ENCODE peak calls at places on chromosomes 1 and 21, in nine cellular contexts. B, Q, Z, D, F, Y, J, N and L are unnamed samples.
A peak's percentile ranks its signal among the peaks of the same experiment; 100 is the strongest.

GRCh38 chr1:21898326-21899155 is 38.6 kb downstream of the HSPG2 start:
- DNase-seq in F (no peak), Z (peak; percentile 65), Y (peak; percentile 43), J (no peak), Q (no peak), N (no peak), D (no peak), B (no peak), L (peak; percentile 72)

GRCh38 chr1:153888518-153888917 is 34.3 kb downstream of the GATAD2B start:
- DNase-seq in Y (no peak), Z (no peak), B (no peak), J (no peak), N (no peak), D (no peak), F (no peak), Q (no peak), L (no peak)

GRCh38 chr21:33394260-33394659 is 9.0 kb upstream of the IFNGR2 start:
- DNase-seq in B (peak; percentile 72), N (no peak), F (peak; percentile 70), Q (no peak), Y (peak; percentile 55), J (peak; percentile 39), Z (peak; percentile 29), D (peak; percentile 36), L (no peak)

GRCh38 chr1:181541947-181542346 is 58.6 kb downstream of the CACNA1E start:
- DNase-seq in Z (no peak), Y (no peak), J (no peak), B (no peak), Q (no peak), N (no peak), F (no peak), D (no peak), L (no peak)

GRCh38 chr1:37481289-37482003 is 7.1 kb downstream of the ZC3H12A start:
- DNase-seq in B (no peak), J (no peak), Y (no peak), F (no peak), Z (no peak), D (peak; percentile 13), Q (peak; percentile 46), N (no peak), L (peak; percentile 58)

GRCh38 chr1:41626146-41626545 is 141.7 kb upstream of the EDN2 start:
- DNase-seq in J (no peak), F (peak; percentile 25), Q (no peak), Y (no peak), B (no peak), N (no peak), Z (no peak), D (no peak), L (no peak)

GRCh38 chr1:240906477-240906876 is 294.5 kb upstream of the GREM2 start:
- DNase-seq in D (peak; percentile 44), B (no peak), N (peak; percentile 62), Y (no peak), J (peak; percentile 58), F (no peak), Q (no peak), Z (peak; percentile 13), L (no peak)

GRCh38 chr21:46515109-46515508 is 56.4 kb downstream of the DIP2A start:
- DNase-seq in Y (peak; percentile 75), F (peak; percentile 72), B (peak; percentile 32), D (peak; percentile 16), Q (peak; percentile 64), Z (peak; percentile 40), N (no peak), J (peak; percentile 82), L (peak; percentile 72)

GRCh38 chr1:91006113-91006908 is 15.5 kb downstream of the ZNF644 start:
- DNase-seq in J (no peak), F (no peak), D (no peak), N (no peak), Z (no peak), Q (no peak), Y (no peak), B (no peak), L (no peak)

GRCh38 chr1:181095763-181096184 is 7.3 kb downstream of the IER5 start:
- DNase-seq in Y (no peak), D (no peak), J (no peak), N (no peak), F (no peak), B (no peak), Q (no peak), Z (no peak), L (no peak)

GRCh38 chr1:90955769-90956168 is 66.1 kb downstream of the ZNF644 start:
- DNase-seq in J (no peak), Y (no peak), Q (no peak), Z (no peak), N (no peak), F (no peak), B (no peak), D (no peak), L (no peak)

GRCh38 chr1:231541842-231542241 is 13.4 kb downstream of the TSNAX start:
- DNase-seq in J (no peak), Z (peak; percentile 23), N (no peak), B (no peak), Q (no peak), Y (no peak), F (no peak), D (no peak), L (no peak)

GRCh38 chr1:153567621-153568366 is 2.1 kb upstream of the S100A2 start:
- DNase-seq in F (no peak), B (no peak), Z (no peak), Y (no peak), N (peak; percentile 39), Q (no peak), D (no peak), J (no peak), L (no peak)

GRCh38 chr1:203406446-203407045 is 55.6 kb upstream of the FMOD start:
- DNase-seq in J (no peak), Q (no peak), N (peak; percentile 47), F (peak; percentile 91), D (no peak), Y (peak; percentile 84), B (peak; percentile 65), Z (peak; percentile 59), L (peak; percentile 82)

GRCh38 chr1:100308777-100309176 is 42.8 kb downstream of the RTCA start:
- DNase-seq in Q (no peak), B (no peak), J (no peak), F (no peak), D (no peak), Y (no peak), N (no peak), Z (no peak), L (no peak)

DNA sequence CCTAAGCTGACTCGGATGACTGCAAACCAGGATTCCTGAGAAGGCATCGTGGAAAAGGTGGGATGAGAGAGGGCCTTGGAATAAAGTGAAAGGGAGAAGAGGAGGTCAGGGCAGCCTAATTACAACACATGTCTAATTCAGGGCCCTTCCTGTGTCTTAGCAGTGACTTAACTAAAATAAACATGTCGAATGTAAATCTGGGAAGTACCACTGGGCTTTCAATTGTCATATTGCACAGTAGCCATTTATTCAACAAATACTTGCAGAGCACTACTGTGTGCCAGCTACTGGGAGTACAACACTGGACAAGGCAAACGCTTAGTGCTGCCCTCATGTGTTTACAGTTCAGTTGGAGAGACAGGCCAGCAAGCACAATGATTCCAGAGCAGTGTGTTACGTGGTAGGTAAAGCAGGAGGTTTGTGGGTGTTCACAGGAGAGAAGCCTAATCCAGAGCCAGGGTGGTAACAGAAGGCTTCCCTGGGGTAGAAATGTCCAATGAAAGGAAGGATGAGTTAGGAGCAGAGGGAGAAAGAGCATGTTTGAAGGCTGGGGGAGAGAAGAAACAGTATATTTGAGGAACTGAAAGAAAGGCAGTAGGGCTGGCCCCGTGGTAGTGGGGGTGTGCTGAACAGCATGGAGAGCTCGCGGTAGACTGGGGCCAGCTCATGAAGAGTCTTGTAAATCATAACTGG is 38.0 kb upstream of the RASAL2 start:
- DNase-seq in F (no peak), N (peak; percentile 46), Z (no peak), Q (no peak), J (peak; percentile 32), D (no peak), B (no peak), Y (no peak), L (no peak)
- H3K4me1 ChIP-seq in F (no peaks in the 10 kb centered on the region), N (peaks cover 8% of the 10 kb centered on the region), Z (peaks cover 75% of the 10 kb centered on the region), Q (no peaks in the 10 kb centered on the region), J (peaks cover 32% of the 10 kb centered on the region), D (no peaks in the 10 kb centered on the region), B (peaks cover 20% of the 10 kb centered on the region), Y (peaks cover 42% of the 10 kb centered on the region), L (no peaks in the 10 kb centered on the region)

GRCh38 chr1:228089520-228090380 is 7.2 kb downstream of the ARF1 start:
- DNase-seq in D (peak; percentile 10), J (peak; percentile 25), F (peak; percentile 55), B (no peak), Q (no peak), N (no peak), Z (no peak), Y (peak; percentile 17), L (no peak)
- H3K27ac ChIP-seq in D (no peak overlapping the region), J (no peak overlapping the region), F (no peak overlapping the region), B (no peak overlapping the region), Q (peak overlapping the region; percentile 45), N (no peak overlapping the region), Z (peak overlapping the region; percentile 3), Y (no peak overlapping the region), L (peak overlapping the region; percentile 22)

GRCh38 chr1:96727860-96728259 is 6.3 kb downstream of the PTBP2 start:
- DNase-seq in Z (no peak), D (no peak), J (no peak), Q (no peak), N (no peak), F (no peak), B (no peak), Y (no peak), L (no peak)
- H3K9me3 ChIP-seq in Z (no peaks in the 10 kb centered on the region), D (no peaks in the 10 kb centered on the region), J (no peaks in the 10 kb centered on the region), Q (no peaks in the 10 kb centered on the region), N (no peaks in the 10 kb centered on the region), F (no peaks in the 10 kb centered on the region), B (no peaks in the 10 kb centered on the region), Y (no peaks in the 10 kb centered on the region), L (no peaks in the 10 kb centered on the region)

GRCh38 chr1:163826500-163826899 is 504.7 kb downstream of the NUF2 start:
- DNase-seq in D (no peak), Q (no peak), B (no peak), Z (no peak), Y (no peak), F (no peak), N (no peak), J (no peak), L (no peak)

GRCh38 chr1:163824490-163824889 is 502.7 kb downstream of the NUF2 start:
- DNase-seq in J (no peak), D (no peak), N (no peak), Q (no peak), Z (no peak), B (no peak), Y (no peak), F (no peak), L (no peak)

GRCh38 chr1:163821679-163822078 is 499.9 kb downstream of the NUF2 start:
- DNase-seq in Q (no peak), Z (no peak), F (no peak), B (no peak), N (no peak), Y (no peak), D (no peak), J (no peak), L (no peak)

GRCh38 chr1:163822933-163823511 is 501.3 kb downstream of the NUF2 start:
- DNase-seq in J (no peak), Q (no peak), N (no peak), D (no peak), B (no peak), Z (no peak), Y (no peak), F (no peak), L (no peak)

DNA sequence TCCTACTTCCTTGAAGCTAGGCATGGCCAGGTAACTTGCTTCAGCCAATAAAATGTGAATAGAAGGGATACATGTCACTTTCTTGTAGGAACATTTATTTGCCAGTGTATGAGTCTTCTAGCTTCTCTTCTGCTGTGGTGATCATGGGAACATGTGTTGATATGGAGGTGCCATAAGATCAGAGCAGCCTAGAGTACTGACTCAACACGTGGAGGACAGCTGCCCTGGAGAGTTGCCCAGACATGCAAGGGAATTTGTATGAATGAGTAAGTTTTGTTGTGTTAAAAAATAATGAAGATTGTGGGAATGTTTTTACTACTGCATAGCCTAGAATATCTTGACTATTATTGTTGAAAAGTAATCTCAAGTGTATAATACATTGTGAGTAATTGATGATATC is 502.3 kb downstream of the NUF2 start:
- DNase-seq in D (no peak), J (no peak), Q (no peak), Y (no peak), N (no peak), B (peak; percentile 5), F (peak; percentile 66), Z (peak; percentile 41), L (peak; percentile 59)
- H3K4me1 ChIP-seq in D (no peaks in the 10 kb centered on the region), J (peaks cover 7% of the 10 kb centered on the region), Q (no peaks in the 10 kb centered on the region), Y (no peaks in the 10 kb centered on the region), N (no peaks in the 10 kb centered on the region), B (no peaks in the 10 kb centered on the region), F (no peaks in the 10 kb centered on the region), Z (peaks cover 7% of the 10 kb centered on the region), L (no peaks in the 10 kb centered on the region)